ENCODE peak calls at places on chromosomes 3 and 15, in eight cellular contexts. M, T, W, V, A, L, G and E are unnamed samples.

GRCh38 chr3:877001-877400 is 215.8 kb upstream of the CNTN6 start:
- DNase-seq in W (no peak), V (no peak), T (no peak), A (no peak), G (no peak), M (no peak), L (no peak), E (no peak)

GRCh38 chr3:58604031-58604430 is 26.8 kb upstream of the FAM107A start:
- DNase-seq in W (no peak), M (no peak), L (no peak), A (no peak), G (no peak), T (no peak), V (no peak), E (no peak)

GRCh38 chr15:80931191-80931590 is 58.4 kb downstream of the MESD start:
- DNase-seq in W (no peak), L (no peak), V (no peak), T (no peak), M (no peak), G (no peak), A (no peak), E (no peak)

GRCh38 chr3:10480871-10481378 is 24.5 kb downstream of the ATP2B2 start:
- DNase-seq in W (no peak), V (no peak), A (no peak), L (no peak), T (no peak), M (no peak), G (no peak), E (no peak)

GRCh38 chr3:7307410-7307809 is 446.5 kb downstream of the GRM7 start:
- DNase-seq in L (no peak), G (no peak), T (no peak), V (no peak), M (no peak), W (no peak), A (no peak), E (no peak)

GRCh38 chr3:174409085-174409743 is 449.9 kb upstream of the NAALADL2 start:
- DNase-seq in L (no peak), V (no peak), M (no peak), T (no peak), W (no peak), G (peak), A (no peak), E (peak)

GRCh38 chr15:64701051-64701450 is 74.3 kb downstream of the RBPMS2 start:
- DNase-seq in V (no peak), M (no peak), T (no peak), A (no peak), G (no peak), W (no peak), L (no peak), E (no peak)

GRCh38 chr15:29815000-29815704 is 7.1 kb downstream of the TJP1 start:
- DNase-seq in L (no peak), G (peak), M (no peak), T (no peak), A (no peak), V (no peak), W (no peak), E (peak)

GRCh38 chr3:192802957-192803899 is 75.9 kb upstream of the FGF12 start:
- DNase-seq in W (no peak), A (no peak), V (peak), T (no peak), M (peak), L (peak), G (no peak), E (no peak)

GRCh38 chr3:181930105-181930504 is 218.4 kb downstream of the SOX2 start:
- DNase-seq in A (no peak), W (no peak), V (no peak), G (no peak), L (no peak), M (no peak), T (no peak), E (no peak)

GRCh38 chr15:37253877-37254276 is 153.5 kb upstream of the MEIS2 start:
- DNase-seq in G (no peak), W (no peak), A (no peak), L (no peak), T (no peak), M (no peak), V (no peak), E (no peak)

GRCh38 chr3:159945930-159946329 is 42.7 kb upstream of the IL12A start:
- DNase-seq in A (no peak), T (no peak), M (no peak), W (no peak), V (no peak), G (no peak), L (no peak), E (no peak)

GRCh38 chr15:83380682-83381081 is 66.5 kb upstream of the SH3GL3 start:
- DNase-seq in A (no peak), L (no peak), G (peak), V (no peak), M (peak), W (peak), T (no peak), E (no peak)